ENCODE peak calls at places on chromosomes 7 and 10, in six cellular contexts. V, C, K, A, W and U are unnamed samples.

GRCh38 chr10:68178592-68178991 is 53.3 kb downstream of the ATOH7 start:
- DNase-seq in V (no peak), C (no peak), K (no peak), A (no peak), W (no peak), U (no peak)

GRCh38 chr10:114930320-114930719 is 7.7 kb upstream of the TRUB1 start:
- DNase-seq in V (no peak), C (no peak), K (no peak), A (no peak), W (no peak), U (no peak)

GRCh38 chr10:76717141-76717540 is 920.5 kb downstream of the KCNMA1 start:
- DNase-seq in V (no peak), C (no peak), K (peak), A (no peak), W (peak), U (no peak)

GRCh38 chr7:75983471-75984129 is 10.8 kb downstream of the TMEM120A start:
- DNase-seq in V (no peak), C (no peak), K (no peak), A (no peak), W (no peak), U (no peak)

GRCh38 chr10:107994621-107995274 is 830.2 kb upstream of the SORCS1 start:
- DNase-seq in V (no peak), C (no peak), K (no peak), A (no peak), W (no peak), U (no peak)

GRCh38 chr7:72674394-72674793 is 153.6 kb downstream of the TYW1B start:
- DNase-seq in V (no peak), C (no peak), K (peak), A (no peak), W (no peak), U (no peak)

GRCh38 chr7:77893813-77894212 is 95.2 kb downstream of the PHTF2 start:
- DNase-seq in V (no peak), C (no peak), K (no peak), A (no peak), W (no peak), U (no peak)

GRCh38 chr10:8331896-8332729 is 277.6 kb downstream of the GATA3 start:
- DNase-seq in V (peak), C (peak), K (peak), A (peak), W (peak), U (peak)

GRCh38 chr7:123692471-123692877 is 36.8 kb downstream of the LMOD2 start:
- DNase-seq in V (no peak), C (no peak), K (no peak), A (no peak), W (no peak), U (no peak)

GRCh38 chr10:10093035-10093434 is 924.6 kb upstream of the CELF2 start:
- DNase-seq in V (no peak), C (no peak), K (no peak), A (no peak), W (no peak), U (no peak)